ENCODE peak calls at places on chromosomes 1 and 21, in four cellular contexts. U, T, N and V are unnamed samples.

GRCh38 chr21:36560933-36561575 is 81.1 kb upstream of the CLDN14 start:
- DNase-seq in U (no peak), N (no peak), T (no peak), V (no peak)

GRCh38 chr1:226686440-226687436 is 52.3 kb downstream of the ITPKB start:
- DNase-seq in N (no peak), T (no peak), U (peak; percentile 5), V (no peak)

GRCh38 chr1:44808063-44808937 is at the start of gene BTBD19:
- DNase-seq in T (no peak), U (peak; percentile 91), N (no peak), V (no peak)

GRCh38 chr1:24973315-24973714 is 43.2 kb upstream of the RUNX3 start:
- DNase-seq in U (no peak), N (no peak), T (no peak), V (no peak)

GRCh38 chr1:188237573-188238353 is 1409.0 kb downstream of the PLA2G4A start:
- DNase-seq in U (no peak), T (no peak), N (no peak), V (no peak)

GRCh38 chr1:30014031-30014430 is 709.4 kb downstream of the MATN1 start:
- DNase-seq in N (no peak), U (no peak), T (no peak), V (no peak)

GRCh38 chr1:35807614-35808375 is at the start of gene AGO4:
- DNase-seq in U (peak; percentile 73), N (peak; percentile 9), T (peak; percentile 20), V (peak; percentile 52)

GRCh38 chr1:16718908-16719533 is 21.3 kb upstream of the RNU1-4 start:
- DNase-seq in U (no peak), N (no peak), T (no peak), V (no peak)

GRCh38 chr1:9890224-9890731 is 19.8 kb downstream of the CTNNBIP1 start:
- DNase-seq in T (peak; percentile 21), N (peak; percentile 83), U (peak; percentile 80), V (no peak)